ENCODE peak calls at places on chromosomes 6 and 20, in six cellular contexts. B is HL-60, D is psoas muscle, N is heart right ventricle, R is epithelial cell of esophagus, Y is uterus. W is an unnamed sample.

GRCh38 chr6:100035873-100036653 is 42.0 kb upstream of the MCHR2 start:
- DNase-seq in R (peak), Y (no peak), B (no peak), D (no peak), N (no peak), W (no peak)

GRCh38 chr6:152096863-152097496 is 289.5 kb downstream of the ESR1 start:
- DNase-seq in N (no peak), R (peak), B (no peak), Y (no peak), D (no peak), W (no peak)

GRCh38 chr6:127561660-127562059 is 15.3 kb upstream of the C6orf58 start:
- DNase-seq in N (no peak), B (no peak), Y (no peak), R (no peak), D (no peak), W (no peak)

GRCh38 chr6:78864957-78865356 is 2.4 kb upstream of the IRAK1BP1 start:
- DNase-seq in Y (no peak), N (no peak), B (no peak), D (no peak), R (no peak), W (no peak)

GRCh38 chr6:144840619-144841018 is 555.5 kb downstream of the UTRN start:
- DNase-seq in R (no peak), D (no peak), Y (no peak), N (no peak), B (no peak), W (no peak)

GRCh38 chr6:149129401-149130077 is 188.0 kb upstream of the TAB2 start:
- DNase-seq in R (peak), D (no peak), N (no peak), B (peak), Y (no peak), W (no peak)

GRCh38 chr6:164042212-164042611 is 627.7 kb downstream of the QKI start:
- DNase-seq in N (no peak), Y (no peak), B (no peak), D (no peak), R (no peak), W (no peak)

GRCh38 chr20:52031574-52032303 is 159.8 kb downstream of the ZFP64 start:
- DNase-seq in Y (peak), D (no peak), R (no peak), B (no peak), N (no peak), W (no peak)

GRCh38 chr6:35678021-35678654 is 10.6 kb downstream of the FKBP5 start:
- DNase-seq in Y (no peak), B (no peak), D (no peak), N (no peak), R (no peak), W (no peak)

GRCh38 chr6:134416501-134417154 is 98.7 kb upstream of the SGK1 start:
- DNase-seq in R (no peak), B (no peak), Y (no peak), N (no peak), D (no peak), W (no peak)

GRCh38 chr6:44301782-44302564 is 11.2 kb downstream of the AARS2 start:
- DNase-seq in N (no peak), B (no peak), R (peak), Y (no peak), D (no peak), W (no peak)

GRCh38 chr20:44017905-44018683 is 103.4 kb downstream of the TOX2 start:
- DNase-seq in B (no peak), D (no peak), Y (peak), R (peak), N (no peak), W (peak)

GRCh38 chr6:109052015-109052651 is 42.5 kb downstream of the SESN1 start:
- DNase-seq in Y (no peak), N (no peak), B (no peak), R (no peak), D (no peak), W (no peak)

GRCh38 chr6:47655719-47656595 is 42.4 kb upstream of the ADGRF4 start:
- DNase-seq in B (no peak), R (peak), D (no peak), Y (no peak), N (peak), W (no peak)

GRCh38 chr6:26025894-26026832 is 61.1 kb upstream of the HFE start:
- DNase-seq in D (peak), N (peak), B (peak), Y (peak), R (peak), W (peak)

GRCh38 chr20:25306991-25307903 is 59.4 kb downstream of the PYGB start:
- DNase-seq in D (no peak), R (no peak), B (no peak), Y (no peak), N (no peak), W (no peak)

GRCh38 chr6:53236241-53236640 is 87.6 kb upstream of the GCM1 start:
- DNase-seq in R (no peak), B (no peak), D (no peak), Y (no peak), N (no peak), W (no peak)

GRCh38 chr6:36834576-36835293 is 4.5 kb downstream of the CPNE5 start:
- DNase-seq in Y (no peak), D (no peak), R (no peak), B (no peak), N (no peak), W (no peak)

GRCh38 chr20:39853664-39854063 is 835.4 kb downstream of the MAFB start:
- DNase-seq in R (peak), D (no peak), N (no peak), Y (no peak), B (no peak), W (no peak)

GRCh38 chr20:16732506-16733152 is 2.8 kb downstream of the SNRPB2 start:
- DNase-seq in B (no peak), Y (no peak), N (no peak), D (no peak), R (peak), W (no peak)
- H3K4me3 ChIP-seq in B (no peak), Y (no peak), N (no peak), D (no peak), R (no peak), W (no peak)

GRCh38 chr20:34479627-34480026 is 36.6 kb upstream of the DYNLRB1 start:
- DNase-seq in Y (no peak), D (no peak), N (no peak), R (no peak), B (no peak), W (no peak)

GRCh38 chr20:34485068-34485634 is 31.1 kb upstream of the DYNLRB1 start:
- DNase-seq in D (no peak), Y (no peak), B (no peak), R (no peak), N (no peak), W (no peak)
- TF ChIP-seq CTCF in D (no peak), Y (no peak), B (no peak), R (no peak), N (no peak), W (no peak)

GRCh38 chr20:63247678-63248228 is 6.5 kb downstream of the NKAIN4 start:
- DNase-seq in Y (no peak), R (no peak), D (no peak), B (no peak), N (no peak), W (no peak)

GRCh38 chr20:63252157-63252780 is 2.0 kb downstream of the NKAIN4 start:
- DNase-seq in Y (no peak), N (no peak), B (no peak), R (no peak), D (no peak), W (no peak)

GRCh38 chr20:63253065-63253437 is 1.2 kb downstream of the NKAIN4 start:
- DNase-seq in N (no peak), R (no peak), B (no peak), Y (no peak), D (no peak), W (no peak)

GRCh38 chr20:63248835-63249591 is 5.2 kb downstream of the NKAIN4 start:
- DNase-seq in Y (no peak), N (no peak), B (no peak), D (no peak), R (no peak), W (no peak)

DNA sequence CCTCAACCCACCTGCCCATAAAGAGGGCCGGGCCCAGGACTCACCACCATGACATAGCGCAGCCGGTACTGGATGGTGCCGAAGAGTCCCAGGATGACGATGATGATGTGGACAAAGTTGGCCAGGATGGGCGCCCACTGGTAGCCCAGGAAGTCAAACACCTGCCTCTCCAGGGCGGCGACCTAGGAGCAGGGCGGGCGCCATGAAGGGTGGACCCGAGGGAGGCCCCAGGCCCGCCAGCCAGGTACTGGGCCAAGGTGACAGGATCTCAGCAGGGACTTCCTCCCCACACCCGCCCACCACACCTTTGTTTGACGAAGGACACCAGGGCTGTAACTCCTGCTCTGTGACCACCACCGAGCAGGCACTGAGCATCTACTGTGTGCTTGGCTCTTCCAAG is 4.4 kb downstream of the NKAIN4 start:
- DNase-seq in Y (no peak), D (no peak), B (no peak), R (no peak), N (no peak), W (no peak)
- H3K4me3 ChIP-seq in Y (no peak), D (no peak), B (no peak), R (no peak), N (no peak), W (no peak)

GRCh38 chr6:157045831-157046454 is 268.8 kb downstream of the ARID1B start:
- DNase-seq in Y (no peak), N (no peak), B (no peak), R (peak), D (no peak), W (no peak)
- TF ChIP-seq CTCF in Y (peak), N (peak), B (no peak), R (peak), D (peak), W (peak)

GRCh38 chr6:114361036-114361435 is 18.2 kb upstream of the HS3ST5 start:
- DNase-seq in Y (no peak), B (no peak), D (no peak), R (no peak), N (no peak), W (no peak)

GRCh38 chr6:114362396-114362795 is 19.6 kb upstream of the HS3ST5 start:
- DNase-seq in D (no peak), N (no peak), Y (no peak), R (no peak), B (no peak), W (no peak)

GRCh38 chr6:114364295-114364694 is 21.5 kb upstream of the HS3ST5 start:
- DNase-seq in Y (no peak), R (peak), D (no peak), N (no peak), B (no peak), W (no peak)

GRCh38 chr6:114366899-114367298 is 24.1 kb upstream of the HS3ST5 start:
- DNase-seq in D (no peak), B (no peak), N (no peak), Y (no peak), R (no peak), W (no peak)

GRCh38 chr6:114362957-114363356 is 20.1 kb upstream of the HS3ST5 start:
- DNase-seq in B (no peak), D (no peak), N (no peak), R (no peak), Y (no peak), W (no peak)
- H3K4me3 ChIP-seq in B (no peak), D (no peak), N (no peak), R (no peak), Y (no peak), W (no peak)

GRCh38 chr6:16404456-16404855 is 166.1 kb downstream of the GMPR start:
- DNase-seq in D (no peak), Y (no peak), N (no peak), B (no peak), R (no peak), W (no peak)
- TF ChIP-seq CTCF in D (no peak), Y (no peak), N (no peak), B (no peak), R (no peak), W (no peak)

GRCh38 chr20:12847862-12848261 is 160.9 kb upstream of the SPTLC3 start:
- DNase-seq in N (no peak), Y (no peak), D (no peak), B (no peak), R (peak), W (no peak)
- H3K4me3 ChIP-seq in N (no peak), Y (no peak), D (no peak), B (no peak), R (no peak), W (no peak)

DNA sequence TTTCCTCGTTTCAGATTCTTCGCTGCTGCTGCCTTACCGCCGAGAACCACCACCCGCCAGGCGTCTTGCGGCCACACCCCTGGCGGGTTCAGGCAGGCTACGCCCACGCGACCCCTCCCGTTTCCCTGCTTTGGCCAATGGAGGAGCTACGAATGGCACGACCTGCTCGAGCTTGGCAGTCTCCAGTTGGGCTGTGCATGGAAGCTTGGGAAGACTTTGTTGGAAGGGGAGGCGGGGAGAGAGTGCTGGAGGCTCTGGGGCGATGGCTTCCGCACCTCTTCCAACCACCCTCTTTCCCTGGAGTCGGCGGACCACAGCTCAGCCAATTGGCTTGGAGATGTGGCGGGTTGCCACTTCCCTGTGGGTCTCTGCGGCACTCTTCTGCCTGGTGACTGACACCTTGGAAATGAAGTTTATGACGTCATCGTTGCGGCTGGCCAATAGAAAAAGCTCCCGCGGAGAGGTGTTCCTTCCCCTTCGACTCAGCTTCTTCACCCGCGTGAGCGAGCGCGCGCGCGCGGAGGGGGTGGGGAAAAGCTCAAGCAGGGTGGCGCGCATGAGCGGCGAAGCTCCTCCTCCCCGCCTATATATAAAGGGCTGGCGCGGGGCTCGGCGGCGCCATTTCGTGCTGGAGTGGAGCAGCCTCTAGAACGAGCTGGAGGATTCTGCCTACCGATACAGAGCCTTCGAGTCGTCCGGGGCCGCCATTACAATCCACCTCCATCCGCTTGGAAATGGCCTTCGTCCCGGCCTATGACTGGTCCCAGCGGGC is 3.4 kb downstream of the BRD2 start:
- DNase-seq in D (peak), Y (peak), B (peak), N (peak), R (peak), W (peak)
- TF ChIP-seq CTCF in D (no peak), Y (no peak), B (no peak), N (no peak), R (peak), W (no peak)

GRCh38 chr6:105986998-105987397 is 99.1 kb upstream of the PRDM1 start:
- DNase-seq in B (no peak), D (no peak), Y (no peak), R (no peak), N (no peak), W (no peak)
- H3K4me3 ChIP-seq in B (no peak), D (no peak), Y (no peak), R (no peak), N (no peak), W (no peak)

GRCh38 chr6:75318900-75319299 is 34.3 kb upstream of the TMEM30A start:
- DNase-seq in D (no peak), Y (no peak), B (no peak), R (no peak), N (no peak), W (no peak)
- TF ChIP-seq CTCF in D (no peak), Y (no peak), B (no peak), R (no peak), N (no peak), W (no peak)